ENCODE peak calls at places on chromosomes 13 and 19, in six cellular contexts. One of them, this sample, is unnamed.
A peak's percentile ranks its signal among the peaks of the same experiment; 100 is the strongest.

GRCh38 chr13:62088155-62088554 is 672.5 kb upstream of the PCDH20 start:
- DNase-seq in iPS-NIHi11: no peak
- DNase-seq in non-pigmented ciliary epithelial cell: no peak
- DNase-seq in HTR-8/SVneo: no peak
- DNase-seq in DND-41: no peak
- DNase-seq in nucleus accumbens: no peak
- DNase-seq in this sample: no peak

GRCh38 chr13:60837806-60838205 is 440.8 kb downstream of the TDRD3 start:
- DNase-seq in iPS-NIHi11: no peak
- DNase-seq in non-pigmented ciliary epithelial cell: peak; percentile 14
- DNase-seq in HTR-8/SVneo: no peak
- DNase-seq in DND-41: no peak
- DNase-seq in nucleus accumbens: no peak
- DNase-seq in this sample: no peak

GRCh38 chr19:42051166-42052115 is 18.6 kb downstream of the GRIK5 start:
- DNase-seq in iPS-NIHi11: no peak
- DNase-seq in non-pigmented ciliary epithelial cell: no peak
- DNase-seq in HTR-8/SVneo: no peak
- DNase-seq in DND-41: no peak
- DNase-seq in nucleus accumbens: no peak
- DNase-seq in this sample: peak; percentile 61

GRCh38 chr19:13314761-13315160 is 164.6 kb downstream of the IER2 start:
- DNase-seq in iPS-NIHi11: no peak
- DNase-seq in non-pigmented ciliary epithelial cell: no peak
- DNase-seq in HTR-8/SVneo: no peak
- DNase-seq in DND-41: no peak
- DNase-seq in nucleus accumbens: no peak
- DNase-seq in this sample: no peak

GRCh38 chr19:1491849-1492170 is 829 bp downstream of the REEP6 start:
- DNase-seq in iPS-NIHi11: no peak
- DNase-seq in non-pigmented ciliary epithelial cell: no peak
- DNase-seq in HTR-8/SVneo: no peak
- DNase-seq in DND-41: no peak
- DNase-seq in nucleus accumbens: no peak
- DNase-seq in this sample: no peak

GRCh38 chr13:85255978-85256377 is 543.2 kb downstream of the SLITRK6 start:
- DNase-seq in iPS-NIHi11: no peak
- DNase-seq in non-pigmented ciliary epithelial cell: no peak
- DNase-seq in HTR-8/SVneo: no peak
- DNase-seq in DND-41: no peak
- DNase-seq in nucleus accumbens: no peak
- DNase-seq in this sample: no peak

GRCh38 chr13:22703601-22704209 is 477.1 kb upstream of the SGCG start:
- DNase-seq in iPS-NIHi11: peak; percentile 21
- DNase-seq in non-pigmented ciliary epithelial cell: no peak
- DNase-seq in HTR-8/SVneo: peak; percentile 17
- DNase-seq in DND-41: no peak
- DNase-seq in nucleus accumbens: no peak
- DNase-seq in this sample: peak; percentile 84

GRCh38 chr19:45406165-45406956 is at the start of gene POLR1G:
- DNase-seq in iPS-NIHi11: peak; percentile 92
- DNase-seq in non-pigmented ciliary epithelial cell: peak; percentile 43
- DNase-seq in HTR-8/SVneo: peak; percentile 89
- DNase-seq in DND-41: peak; percentile 82
- DNase-seq in nucleus accumbens: peak; percentile 76
- DNase-seq in this sample: peak; percentile 94

GRCh38 chr19:49056101-49056901 is 1.2 kb downstream of the CGB7 start:
- DNase-seq in iPS-NIHi11: peak; percentile 91
- DNase-seq in non-pigmented ciliary epithelial cell: no peak
- DNase-seq in HTR-8/SVneo: peak; percentile 85
- DNase-seq in DND-41: peak; percentile 20
- DNase-seq in nucleus accumbens: no peak
- DNase-seq in this sample: peak; percentile 66

GRCh38 chr13:78607409-78608253 is 4.3 kb upstream of the POU4F1 start:
- DNase-seq in iPS-NIHi11: peak; percentile 48
- DNase-seq in non-pigmented ciliary epithelial cell: no peak
- DNase-seq in HTR-8/SVneo: no peak
- DNase-seq in DND-41: no peak
- DNase-seq in nucleus accumbens: no peak
- DNase-seq in this sample: no peak

GRCh38 chr19:1255186-1256161 is 7.1 kb downstream of the MIDN start:
- DNase-seq in iPS-NIHi11: no peak
- DNase-seq in non-pigmented ciliary epithelial cell: no peak
- DNase-seq in HTR-8/SVneo: no peak
- DNase-seq in DND-41: no peak
- DNase-seq in nucleus accumbens: no peak
- DNase-seq in this sample: no peak

GRCh38 chr19:8305798-8306197 is 2.4 kb downstream of the CD320 start:
- DNase-seq in iPS-NIHi11: no peak
- DNase-seq in non-pigmented ciliary epithelial cell: no peak
- DNase-seq in HTR-8/SVneo: no peak
- DNase-seq in DND-41: peak; percentile 4
- DNase-seq in nucleus accumbens: no peak
- DNase-seq in this sample: no peak

GRCh38 chr19:40213251-40213793 is 4.9 kb downstream of the TTC9B start:
- DNase-seq in iPS-NIHi11: no peak
- DNase-seq in non-pigmented ciliary epithelial cell: no peak
- DNase-seq in HTR-8/SVneo: no peak
- DNase-seq in DND-41: no peak
- DNase-seq in nucleus accumbens: no peak
- DNase-seq in this sample: no peak

GRCh38 chr19:42345191-42345812 is 19.9 kb downstream of the MEGF8 start:
- DNase-seq in iPS-NIHi11: no peak
- DNase-seq in non-pigmented ciliary epithelial cell: no peak
- DNase-seq in HTR-8/SVneo: no peak
- DNase-seq in DND-41: no peak
- DNase-seq in nucleus accumbens: no peak
- DNase-seq in this sample: no peak

GRCh38 chr13:20191902-20192469 is 752 bp downstream of the GJB2 start:
- DNase-seq in iPS-NIHi11: peak; percentile 47
- DNase-seq in non-pigmented ciliary epithelial cell: no peak
- DNase-seq in HTR-8/SVneo: no peak
- DNase-seq in DND-41: no peak
- DNase-seq in nucleus accumbens: no peak
- DNase-seq in this sample: peak; percentile 66

GRCh38 chr19:48654299-48655059 is 8.5 kb upstream of the CA11 start:
- DNase-seq in iPS-NIHi11: no peak
- DNase-seq in non-pigmented ciliary epithelial cell: no peak
- DNase-seq in HTR-8/SVneo: no peak
- DNase-seq in DND-41: peak; percentile 75
- DNase-seq in nucleus accumbens: no peak
- DNase-seq in this sample: no peak

GRCh38 chr13:44406617-44407016 is 33.0 kb downstream of the SERP2 start:
- DNase-seq in iPS-NIHi11: no peak
- DNase-seq in non-pigmented ciliary epithelial cell: no peak
- DNase-seq in HTR-8/SVneo: no peak
- DNase-seq in DND-41: no peak
- DNase-seq in nucleus accumbens: no peak
- DNase-seq in this sample: no peak

GRCh38 chr13:60426075-60426474 is 29.1 kb downstream of the TDRD3 start:
- DNase-seq in iPS-NIHi11: no peak
- DNase-seq in non-pigmented ciliary epithelial cell: no peak
- DNase-seq in HTR-8/SVneo: no peak
- DNase-seq in DND-41: no peak
- DNase-seq in nucleus accumbens: no peak
- DNase-seq in this sample: no peak

GRCh38 chr19:23313196-23313595 is 63.0 kb upstream of the ZNF724 start:
- DNase-seq in iPS-NIHi11: no peak
- DNase-seq in non-pigmented ciliary epithelial cell: no peak
- DNase-seq in HTR-8/SVneo: no peak
- DNase-seq in DND-41: no peak
- DNase-seq in nucleus accumbens: no peak
- DNase-seq in this sample: no peak

GRCh38 chr19:48452656-48453480 is 2.5 kb upstream of the KCNJ14 start:
- DNase-seq in iPS-NIHi11: no peak
- DNase-seq in non-pigmented ciliary epithelial cell: no peak
- DNase-seq in HTR-8/SVneo: no peak
- DNase-seq in DND-41: no peak
- DNase-seq in nucleus accumbens: no peak
- DNase-seq in this sample: no peak

GRCh38 chr13:98769736-98770135 is 17.3 kb upstream of the SLC15A1 start:
- DNase-seq in iPS-NIHi11: no peak
- DNase-seq in non-pigmented ciliary epithelial cell: no peak
- DNase-seq in HTR-8/SVneo: no peak
- DNase-seq in DND-41: no peak
- DNase-seq in nucleus accumbens: no peak
- DNase-seq in this sample: no peak

GRCh38 chr19:41570639-41571112 is 5.3 kb upstream of the CEACAM21 start:
- DNase-seq in iPS-NIHi11: peak; percentile 77
- DNase-seq in non-pigmented ciliary epithelial cell: peak; percentile 17
- DNase-seq in HTR-8/SVneo: peak; percentile 75
- DNase-seq in DND-41: peak; percentile 79
- DNase-seq in nucleus accumbens: no peak
- DNase-seq in this sample: peak; percentile 83

GRCh38 chr19:609001-609340 is 19.3 kb downstream of the HCN2 start:
- DNase-seq in iPS-NIHi11: no peak
- DNase-seq in non-pigmented ciliary epithelial cell: no peak
- DNase-seq in HTR-8/SVneo: no peak
- DNase-seq in DND-41: no peak
- DNase-seq in nucleus accumbens: peak; percentile 5
- DNase-seq in this sample: peak; percentile 37

GRCh38 chr19:48963371-48964204 is 1.5 kb upstream of the FTL start:
- DNase-seq in iPS-NIHi11: peak; percentile 75
- DNase-seq in non-pigmented ciliary epithelial cell: no peak
- DNase-seq in HTR-8/SVneo: peak; percentile 84
- DNase-seq in DND-41: peak; percentile 47
- DNase-seq in nucleus accumbens: peak; percentile 40
- DNase-seq in this sample: peak; percentile 85

GRCh38 chr13:41693434-41693833 is 236.1 kb downstream of the RGCC start:
- DNase-seq in iPS-NIHi11: no peak
- DNase-seq in non-pigmented ciliary epithelial cell: no peak
- DNase-seq in HTR-8/SVneo: no peak
- DNase-seq in DND-41: no peak
- DNase-seq in nucleus accumbens: no peak
- DNase-seq in this sample: no peak

GRCh38 chr19:49632576-49632975 is 7.4 kb downstream of the RRAS start:
- DNase-seq in iPS-NIHi11: no peak
- DNase-seq in non-pigmented ciliary epithelial cell: no peak
- DNase-seq in HTR-8/SVneo: no peak
- DNase-seq in DND-41: no peak
- DNase-seq in nucleus accumbens: no peak
- DNase-seq in this sample: no peak